ENCODE peak calls at places on chromosomes 11 and 22, in nine cellular contexts. I, J, K, S, L, U, O, Z and N are unnamed samples.

GRCh38 chr11:24781288-24781687 is 284.4 kb downstream of the LUZP2 start:
- DNase-seq in S (no peak), K (no peak), I (no peak), L (no peak), Z (no peak), J (no peak), O (peak; percentile 11), U (no peak), N (no peak)

GRCh38 chr22:37310815-37311595 is 28.7 kb downstream of the CYTH4 start:
- DNase-seq in S (no peak), O (no peak), K (peak; percentile 48), Z (no peak), I (peak; percentile 43), J (no peak), U (no peak), L (no peak), N (no peak)

GRCh38 chr11:985848-986247 is 50.7 kb downstream of the MUC6 start:
- DNase-seq in O (no peak), I (no peak), Z (no peak), J (no peak), U (no peak), S (no peak), K (no peak), L (no peak), N (no peak)

GRCh38 chr11:63866211-63866610 is 27.3 kb downstream of the MARK2 start:
- DNase-seq in L (peak; percentile 49), J (no peak), U (no peak), I (peak; percentile 32), O (peak; percentile 87), S (no peak), K (peak; percentile 87), Z (peak; percentile 61), N (no peak)

GRCh38 chr11:100895449-100895848 is 208.4 kb downstream of the ARHGAP42 start:
- DNase-seq in U (no peak), J (no peak), I (no peak), L (no peak), Z (no peak), S (no peak), K (no peak), O (no peak), N (no peak)

GRCh38 chr22:50729391-50730012 is 8.5 kb upstream of the ACR start:
- DNase-seq in J (no peak), Z (no peak), I (peak; percentile 9), U (no peak), O (no peak), S (no peak), L (peak; percentile 9), K (no peak), N (no peak)

GRCh38 chr22:35727436-35727835 is 9.8 kb downstream of the APOL5 start:
- DNase-seq in J (no peak), I (no peak), O (no peak), Z (peak; percentile 50), S (no peak), U (no peak), L (no peak), K (no peak), N (no peak)

GRCh38 chr11:96134622-96135021 is 208.4 kb downstream of the MAML2 start:
- DNase-seq in L (no peak), S (no peak), Z (peak; percentile 44), I (no peak), U (no peak), K (no peak), J (no peak), O (peak; percentile 50), N (no peak)

GRCh38 chr11:5288108-5288911 is 13.4 kb downstream of the OR51B4 start:
- DNase-seq in I (no peak), O (peak; percentile 28), U (no peak), Z (peak; percentile 80), L (no peak), S (no peak), J (no peak), K (no peak), N (no peak)

GRCh38 chr11:86589856-86590589 is 82.4 kb downstream of the ME3 start:
- DNase-seq in I (no peak), S (no peak), U (no peak), J (no peak), L (no peak), O (no peak), Z (no peak), K (no peak), N (no peak)

GRCh38 chr11:126636911-126637799 is 281.7 kb downstream of the ST3GAL4 start:
- DNase-seq in L (no peak), K (no peak), Z (peak; percentile 85), O (peak; percentile 16), I (no peak), S (no peak), J (no peak), U (no peak), N (no peak)

GRCh38 chr11:45857834-45858492 is 10.7 kb downstream of the CRY2 start:
- DNase-seq in S (no peak), Z (peak; percentile 84), J (no peak), L (no peak), K (peak; percentile 76), O (peak; percentile 96), I (peak; percentile 51), U (no peak), N (peak; percentile 96)

GRCh38 chr22:20080445-20080775 is 369 bp downstream of the DGCR8 start:
- DNase-seq in Z (peak; percentile 30), J (peak; percentile 50), S (peak; percentile 87), L (no peak), I (peak; percentile 68), O (peak; percentile 41), U (peak; percentile 65), K (peak; percentile 54), N (peak; percentile 15)

GRCh38 chr11:10387209-10388083 is 67.6 kb upstream of the AMPD3 start:
- DNase-seq in Z (peak; percentile 92), J (no peak), L (peak; percentile 60), S (no peak), U (no peak), I (peak; percentile 61), K (no peak), O (peak; percentile 89), N (peak; percentile 96)

GRCh38 chr11:115808351-115808940 is 304.2 kb upstream of the CADM1 start:
- DNase-seq in J (no peak), L (no peak), I (no peak), K (no peak), O (no peak), S (no peak), Z (no peak), U (no peak), N (no peak)

GRCh38 chr11:94558932-94559331 is 8.2 kb upstream of the PIWIL4 start:
- DNase-seq in O (no peak), U (no peak), I (no peak), K (no peak), S (no peak), L (no peak), Z (no peak), J (no peak), N (no peak)

GRCh38 chr22:41957941-41958556 is 6.1 kb downstream of the SMIM45 start:
- DNase-seq in L (no peak), J (no peak), S (no peak), O (no peak), I (no peak), Z (no peak), K (no peak), U (no peak), N (no peak)
- TF ChIP-seq CTCF in L (no peak), J (peak; percentile 45), S (no peak), O (no peak), I (peak; percentile 42), Z (no peak), K (no peak), U (peak; percentile 63), N (no peak)

DNA sequence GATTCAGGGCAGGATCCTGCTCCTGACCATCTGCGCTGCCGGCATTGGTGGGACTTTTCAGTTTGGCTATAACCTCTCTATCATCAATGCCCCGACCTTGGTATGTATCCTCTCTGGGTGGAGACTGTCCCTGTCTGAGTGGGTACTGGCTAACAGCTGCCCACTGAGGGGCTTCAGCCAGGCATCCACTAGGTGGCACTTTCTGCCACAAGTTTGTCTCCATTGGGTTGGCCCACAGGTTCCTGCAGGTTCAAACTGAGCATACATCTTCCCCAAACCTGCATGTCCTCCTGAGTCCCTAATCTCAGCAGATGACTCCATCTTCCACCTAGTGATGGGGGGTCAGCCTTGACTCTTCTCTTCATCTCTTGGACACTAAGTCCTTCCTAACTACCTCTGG is 4.4 kb downstream of the SLC2A11 start:
- DNase-seq in L (no peak), Z (peak; percentile 52), U (peak; percentile 55), K (peak; percentile 45), J (no peak), O (peak; percentile 72), I (no peak), S (peak; percentile 68), N (no peak)
- TF ChIP-seq CTCF in L (peak; percentile 26), Z (peak; percentile 67), U (peak; percentile 14), K (peak; percentile 27), J (peak; percentile 56), O (peak; percentile 87), I (peak; percentile 58), S (peak; percentile 64), N (peak; percentile 59)

GRCh38 chr22:39997421-39997820 is 2.7 kb downstream of the FAM83F start:
- DNase-seq in I (no peak), O (no peak), U (no peak), K (no peak), J (no peak), L (no peak), Z (no peak), S (no peak), N (no peak)

GRCh38 chr22:40001104-40001503 is 6.3 kb downstream of the FAM83F start:
- DNase-seq in S (no peak), U (no peak), K (no peak), J (no peak), O (no peak), Z (no peak), L (no peak), I (no peak), N (no peak)

GRCh38 chr22:40000171-40000570 is 5.4 kb downstream of the FAM83F start:
- DNase-seq in U (no peak), I (no peak), S (no peak), J (no peak), Z (no peak), O (no peak), K (no peak), L (no peak), N (no peak)

GRCh38 chr22:39997939-39998726 is 3.4 kb downstream of the FAM83F start:
- DNase-seq in L (no peak), O (peak; percentile 30), J (no peak), S (peak; percentile 70), I (peak; percentile 35), K (no peak), Z (peak; percentile 36), U (peak; percentile 33), N (no peak)

GRCh38 chr22:39999144-39999757 is 4.5 kb downstream of the FAM83F start:
- DNase-seq in O (peak; percentile 97), L (no peak), J (no peak), U (no peak), Z (peak; percentile 84), K (no peak), S (peak; percentile 57), I (no peak), N (no peak)
- TF ChIP-seq CTCF in O (peak; percentile 11), L (no peak), J (no peak), U (no peak), Z (peak; percentile 29), K (no peak), S (no peak), I (no peak), N (no peak)

DNA sequence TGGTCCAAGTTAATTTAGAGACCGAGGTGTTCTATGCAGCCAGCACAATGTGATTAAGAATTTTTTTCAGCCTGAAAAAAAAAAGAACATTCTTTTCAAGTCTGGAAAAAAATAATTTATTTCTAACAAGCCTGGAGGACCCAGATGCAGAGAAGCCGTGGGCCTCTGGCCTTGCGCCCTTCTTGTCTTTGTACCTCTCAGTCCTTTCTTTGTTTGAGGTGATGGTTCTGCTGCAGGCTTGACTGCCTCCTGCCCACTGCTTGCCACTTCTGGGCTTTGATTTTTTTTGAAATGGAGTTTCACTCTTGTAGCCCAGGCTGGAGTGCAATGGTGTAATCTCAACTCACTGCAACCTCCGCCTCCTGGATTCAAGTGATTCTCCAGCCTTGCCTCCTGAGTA is 7.2 kb upstream of the PTPRJ start:
- DNase-seq in O (no peak), L (no peak), I (no peak), Z (no peak), S (no peak), J (no peak), K (no peak), U (no peak), N (no peak)
- TF ChIP-seq CTCF in O (no peak), L (no peak), I (no peak), Z (no peak), S (no peak), J (no peak), K (no peak), U (no peak), N (no peak)